ENCODE peak calls at places on chromosomes 16 and 17, in ten cellular contexts. T is psoas muscle; D is astrocyte; C is stimulated activated effector memory CD8-positive, alpha-beta T cell treated with anti-CD3 and anti-CD28 coated beads, Interleukin-12 subunit alpha, Interleukin-12 subunit beta, amount 100 ng/mL, for 72 hours; S is KG1; U is GM12865; I is adrenal gland; X is HT1080; G is activated CD4-positive, CD25-positive, alpha-beta regulatory T cell; N is effector memory CD4-positive, alpha-beta T cell. L is an unnamed sample.

GRCh38 chr17:17729620-17730249 is 48.5 kb downstream of the RAI1 start:
- DNase-seq in T (no peak), D (no peak), C (peak; percentile 69), S (no peak), U (peak; percentile 68), I (no peak), X (no peak), G (no peak), N (peak; percentile 26), L (peak; percentile 8)

GRCh38 chr16:48608871-48609452 is 1.0 kb downstream of the N4BP1 start:
- DNase-seq in T (no peak), D (no peak), C (no peak), S (no peak), U (no peak), I (no peak), X (no peak), G (no peak), N (no peak), L (no peak)

GRCh38 chr16:85067431-85067830 is 39.8 kb downstream of the KIAA0513 start:
- DNase-seq in T (no peak), D (no peak), C (no peak), S (no peak), U (no peak), I (no peak), X (no peak), G (no peak), N (no peak), L (no peak)

GRCh38 chr17:56640116-56640515 is 46.6 kb downstream of the NOG start:
- DNase-seq in T (no peak), D (no peak), C (no peak), S (no peak), U (no peak), I (no peak), X (no peak), G (no peak), N (no peak), L (no peak)

GRCh38 chr16:13875614-13876284 is 44.2 kb upstream of the ERCC4 start:
- DNase-seq in T (no peak), D (no peak), C (no peak), S (no peak), U (no peak), I (no peak), X (no peak), G (no peak), N (no peak), L (no peak)

GRCh38 chr17:76370261-76370993 is 14.0 kb upstream of the SPHK1 start:
- DNase-seq in T (peak; percentile 93), D (peak; percentile 96), C (no peak), S (no peak), U (no peak), I (peak; percentile 70), X (peak; percentile 99), G (no peak), N (no peak), L (no peak)

GRCh38 chr17:15914400-15915165 is 30.3 kb upstream of the ADORA2B start:
- DNase-seq in T (no peak), D (peak; percentile 45), C (no peak), S (no peak), U (no peak), I (no peak), X (peak; percentile 87), G (no peak), N (no peak), L (no peak)

GRCh38 chr16:85673529-85674417 is 15.0 kb downstream of the GINS2 start:
- DNase-seq in T (no peak), D (peak; percentile 61), C (no peak), S (no peak), U (no peak), I (peak; percentile 91), X (no peak), G (no peak), N (no peak), L (peak; percentile 81)

GRCh38 chr17:56099649-56100048 is 53.6 kb upstream of the ANKFN1 start:
- DNase-seq in T (no peak), D (peak; percentile 43), C (no peak), S (no peak), U (no peak), I (no peak), X (peak; percentile 8), G (no peak), N (no peak), L (no peak)

GRCh38 chr16:31880322-31880979 is 6.8 kb downstream of the ZNF267 start:
- DNase-seq in T (no peak), D (peak; percentile 84), C (no peak), S (no peak), U (peak; percentile 64), I (peak; percentile 59), X (peak; percentile 73), G (peak; percentile 7), N (peak; percentile 28), L (no peak)

GRCh38 chr16:77690416-77690815 is 31.9 kb upstream of the NUDT7 start:
- DNase-seq in T (no peak), D (no peak), C (no peak), S (no peak), U (no peak), I (no peak), X (peak; percentile 10), G (no peak), N (no peak), L (no peak)

GRCh38 chr17:64128787-64129514 is 993 bp downstream of the ERN1 start:
- DNase-seq in T (no peak), D (no peak), C (peak; percentile 67), S (no peak), U (peak; percentile 29), I (peak; percentile 53), X (peak; percentile 27), G (no peak), N (no peak), L (no peak)

GRCh38 chr16:80198995-80199299 is 341.8 kb upstream of the DYNLRB2 start:
- DNase-seq in T (no peak), D (peak; percentile 12), C (no peak), S (no peak), U (no peak), I (no peak), X (no peak), G (no peak), N (no peak), L (no peak)

GRCh38 chr16:24930440-24930839 is 84.7 kb downstream of the SLC5A11 start:
- DNase-seq in T (no peak), D (no peak), C (no peak), S (no peak), U (no peak), I (no peak), X (no peak), G (no peak), N (no peak), L (no peak)

GRCh38 chr16:81522141-81522701 is 77.6 kb downstream of the CMIP start:
- DNase-seq in T (peak; percentile 14), D (no peak), C (peak; percentile 70), S (no peak), U (no peak), I (no peak), X (no peak), G (no peak), N (peak; percentile 10), L (no peak)

GRCh38 chr17:40550608-40551007 is 14.7 kb downstream of the CCR7 start:
- DNase-seq in T (peak; percentile 75), D (peak; percentile 60), C (peak; percentile 48), S (no peak), U (no peak), I (peak; percentile 45), X (no peak), G (no peak), N (no peak), L (no peak)

GRCh38 chr17:43418441-43419374 is 19.9 kb downstream of the ARL4D start:
- DNase-seq in T (peak; percentile 65), D (peak; percentile 90), C (no peak), S (no peak), U (no peak), I (peak; percentile 86), X (peak; percentile 94), G (no peak), N (no peak), L (peak; percentile 82)

GRCh38 chr16:17777461-17777863 is 306.7 kb upstream of the XYLT1 start:
- DNase-seq in T (no peak), D (peak; percentile 49), C (no peak), S (no peak), U (no peak), I (no peak), X (peak; percentile 78), G (no peak), N (no peak), L (no peak)

GRCh38 chr16:84141143-84141670 is 3.8 kb downstream of the HSDL1 start:
- DNase-seq in T (no peak), D (no peak), C (no peak), S (no peak), U (peak; percentile 60), I (no peak), X (no peak), G (no peak), N (no peak), L (no peak)

GRCh38 chr16:49581630-49582298 is 208.2 kb downstream of the C16orf78 start:
- DNase-seq in T (no peak), D (no peak), C (no peak), S (no peak), U (no peak), I (no peak), X (no peak), G (no peak), N (no peak), L (no peak)

GRCh38 chr16:88649924-88650748 is 717 bp downstream of the CYBA start:
- DNase-seq in T (no peak), D (no peak), C (peak; percentile 79), S (peak; percentile 13), U (peak; percentile 60), I (no peak), X (no peak), G (no peak), N (peak; percentile 20), L (no peak)

GRCh38 chr17:37088459-37088858 is 139.7 kb downstream of the AATF start:
- DNase-seq in T (no peak), D (no peak), C (no peak), S (no peak), U (no peak), I (no peak), X (no peak), G (no peak), N (peak; percentile 5), L (no peak)

GRCh38 chr17:42797067-42798007 is 1.2 kb downstream of the COA3 start:
- DNase-seq in T (no peak), D (no peak), C (no peak), S (no peak), U (no peak), I (no peak), X (no peak), G (no peak), N (no peak), L (no peak)

GRCh38 chr16:89060207-89060794 is 33.4 kb upstream of the ACSF3 start:
- DNase-seq in T (no peak), D (no peak), C (peak; percentile 59), S (no peak), U (peak; percentile 85), I (no peak), X (no peak), G (no peak), N (no peak), L (no peak)

GRCh38 chr17:83144421-83145357 is 65.3 kb downstream of the METRNL start:
- DNase-seq in T (peak; percentile 77), D (no peak), C (peak; percentile 47), S (no peak), U (no peak), I (no peak), X (no peak), G (no peak), N (no peak), L (no peak)

GRCh38 chr16:16148755-16149154 is 74.5 kb downstream of the ABCC6 start:
- DNase-seq in T (no peak), D (no peak), C (no peak), S (no peak), U (no peak), I (no peak), X (no peak), G (no peak), N (no peak), L (no peak)

GRCh38 chr16:81094771-81095251 is 1.4 kb downstream of the GCSH start:
- DNase-seq in T (no peak), D (peak; percentile 11), C (no peak), S (no peak), U (no peak), I (no peak), X (no peak), G (no peak), N (no peak), L (no peak)

GRCh38 chr17:40309031-40309937 is at the start of gene RARA:
- DNase-seq in T (peak; percentile 68), D (no peak), C (peak; percentile 53), S (no peak), U (peak; percentile 54), I (peak; percentile 56), X (no peak), G (no peak), N (no peak), L (no peak)

L was measured in NCI-H524 treated with DMSO at 0.1 percent for 48 hours.